ENCODE peak calls at places on chromosomes 2 and 18, in four cellular contexts. One of them, this sample, is unnamed.

GRCh38 chr18:27847412-27847811 is 329.5 kb downstream of the CDH2 start:
- DNase-seq in H1: no peak
- DNase-seq in HepG2: no peak
- DNase-seq in GM12878: no peak
- DNase-seq in this sample: no peak

GRCh38 chr2:149015926-149016563 is 22.5 kb upstream of the LYPD6B start:
- DNase-seq in H1: no peak
- DNase-seq in HepG2: no peak
- DNase-seq in GM12878: no peak
- DNase-seq in this sample: no peak

GRCh38 chr2:212940816-212941215 is 210.6 kb downstream of the IKZF2 start:
- DNase-seq in H1: peak
- DNase-seq in HepG2: no peak
- DNase-seq in GM12878: no peak
- DNase-seq in this sample: no peak

GRCh38 chr2:9424447-9425164 is 1.2 kb downstream of the CPSF3 start:
- DNase-seq in H1: no peak
- DNase-seq in HepG2: no peak
- DNase-seq in GM12878: no peak
- DNase-seq in this sample: no peak

GRCh38 chr2:39227628-39228412 is 15.9 kb downstream of the CDKL4 start:
- DNase-seq in H1: no peak
- DNase-seq in HepG2: peak
- DNase-seq in GM12878: peak
- DNase-seq in this sample: peak

GRCh38 chr2:237577956-237578870 is 11.8 kb downstream of the PRLH start:
- DNase-seq in H1: no peak
- DNase-seq in HepG2: no peak
- DNase-seq in GM12878: no peak
- DNase-seq in this sample: no peak

GRCh38 chr2:110743600-110743999 is 11.2 kb downstream of the ACOXL start:
- DNase-seq in H1: no peak
- DNase-seq in HepG2: no peak
- DNase-seq in GM12878: no peak
- DNase-seq in this sample: no peak

GRCh38 chr2:221203138-221203537 is 369.0 kb downstream of the EPHA4 start:
- DNase-seq in H1: no peak
- DNase-seq in HepG2: no peak
- DNase-seq in GM12878: peak
- DNase-seq in this sample: no peak

GRCh38 chr2:240569998-240570530 is 1.8 kb downstream of the RNPEPL1 start:
- DNase-seq in H1: no peak
- DNase-seq in HepG2: no peak
- DNase-seq in GM12878: no peak
- DNase-seq in this sample: no peak

DNA sequence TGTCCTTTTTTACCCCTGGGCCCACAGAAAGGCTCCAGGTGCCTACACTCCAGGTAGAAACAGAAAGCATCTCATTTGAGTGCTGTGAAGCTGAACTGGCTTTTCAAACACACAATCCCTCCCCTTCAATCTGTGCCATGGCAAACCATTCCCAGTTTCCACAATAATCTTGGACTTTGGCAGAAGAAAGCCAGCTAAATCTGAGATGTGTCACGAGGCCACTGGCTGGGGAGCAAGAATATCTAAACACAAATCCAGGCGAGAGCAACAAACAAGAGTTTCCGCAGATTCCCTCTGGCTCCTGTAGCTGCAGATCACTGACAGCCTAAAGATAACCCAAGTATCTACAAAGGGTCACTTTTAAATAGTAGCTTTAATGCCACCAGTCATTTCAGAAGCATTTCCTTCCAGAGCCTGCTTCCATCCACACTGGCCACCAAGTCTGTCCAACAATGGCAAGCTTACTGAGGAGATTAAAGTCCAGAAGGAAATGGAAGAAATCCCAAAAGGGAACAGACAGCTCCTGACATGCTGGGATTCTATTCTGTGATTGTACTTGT is 86.9 kb downstream of the ACVR1 start:
- DNase-seq in H1: no peak
- DNase-seq in HepG2: no peak
- DNase-seq in GM12878: no peak
- DNase-seq in this sample: peak
- TF ChIP-seq CEBPB in H1: no peak
- TF ChIP-seq CEBPB in HepG2: no peak
- TF ChIP-seq CEBPB in GM12878: no peak
- TF ChIP-seq CEBPB in this sample: no peak

GRCh38 chr2:17625446-17625845 is 85.0 kb downstream of the VSNL1 start:
- DNase-seq in H1: no peak
- DNase-seq in HepG2: no peak
- DNase-seq in GM12878: no peak
- DNase-seq in this sample: no peak
- TF ChIP-seq GABPA in H1: no peak
- TF ChIP-seq GABPA in HepG2: no peak
- TF ChIP-seq GABPA in GM12878: no peak
- TF ChIP-seq GABPA in this sample: no peak

DNA sequence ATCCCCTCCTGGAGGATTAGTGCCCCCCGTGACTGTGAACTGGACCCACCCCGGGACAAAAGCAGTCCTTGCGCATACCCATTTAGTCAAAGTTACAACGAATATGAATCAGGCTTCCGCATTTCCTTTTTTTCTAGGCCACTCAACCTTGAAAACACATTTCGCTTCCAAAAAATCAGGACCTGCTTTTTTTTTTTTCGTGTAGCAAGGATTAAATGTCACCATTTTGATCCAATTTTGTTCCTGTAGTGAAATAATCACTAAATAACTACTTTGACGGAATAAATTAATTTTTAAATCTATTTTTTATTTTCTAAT is 466 bp upstream of the FTCDNL1 start:
- DNase-seq in H1: no peak
- DNase-seq in HepG2: no peak
- DNase-seq in GM12878: no peak
- DNase-seq in this sample: no peak
- H3K4me3 ChIP-seq in H1: peak
- H3K4me3 ChIP-seq in HepG2: peak
- H3K4me3 ChIP-seq in GM12878: peak
- H3K4me3 ChIP-seq in this sample: peak

DNA sequence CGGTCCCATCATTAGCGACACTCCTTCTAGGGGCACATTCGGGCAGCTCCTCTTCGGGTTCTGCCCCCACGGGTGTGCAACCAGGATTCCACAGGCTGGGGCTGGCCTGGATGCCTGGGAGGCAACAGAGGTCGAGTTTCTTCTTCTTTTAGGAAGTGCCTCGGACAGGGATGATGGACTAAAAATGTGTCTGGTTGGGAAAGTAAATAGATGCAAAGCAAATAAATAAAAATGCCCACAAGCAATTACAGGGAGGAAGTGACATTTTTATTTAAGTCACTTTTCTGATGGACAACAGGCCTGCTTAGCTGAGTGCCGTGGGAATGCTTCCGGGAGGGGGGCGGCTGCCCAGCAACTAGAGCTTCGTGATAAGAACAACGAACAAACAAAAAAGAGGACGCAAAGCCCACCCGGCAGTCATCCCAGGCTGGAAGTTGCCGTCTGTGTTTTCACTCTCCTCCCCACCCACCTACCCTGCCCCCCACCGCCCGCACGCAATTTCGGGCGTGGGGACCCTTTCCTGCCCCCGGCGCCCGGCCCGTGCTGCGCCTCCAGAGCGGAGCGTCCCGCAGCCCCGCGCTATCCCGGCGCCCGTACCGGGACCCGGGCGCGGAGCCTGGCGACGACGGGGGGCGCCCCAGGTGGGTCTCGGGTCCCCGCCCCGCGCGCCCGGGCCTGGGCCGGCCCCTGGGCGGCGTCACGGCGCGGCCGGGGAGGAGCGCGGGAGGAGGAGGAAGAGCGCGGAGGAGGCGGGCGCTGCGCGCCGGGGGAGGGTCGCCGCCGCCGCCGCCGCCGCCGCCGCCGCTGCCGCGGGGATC is 412 bp upstream of the NCK2 start:
- DNase-seq in H1: no peak
- DNase-seq in HepG2: peak
- DNase-seq in GM12878: no peak
- DNase-seq in this sample: peak
- TF ChIP-seq CEBPB in H1: no peak
- TF ChIP-seq CEBPB in HepG2: no peak
- TF ChIP-seq CEBPB in GM12878: no peak
- TF ChIP-seq CEBPB in this sample: no peak

GRCh38 chr2:68992933-68993332 is 18.5 kb downstream of the GKN1 start:
- DNase-seq in H1: no peak
- DNase-seq in HepG2: no peak
- DNase-seq in GM12878: no peak
- DNase-seq in this sample: no peak
- TF ChIP-seq GABPA in H1: no peak
- TF ChIP-seq GABPA in HepG2: no peak
- TF ChIP-seq GABPA in GM12878: no peak
- TF ChIP-seq GABPA in this sample: no peak

GRCh38 chr18:43274526-43274925 is 2.8 kb downstream of the SYT4 start:
- DNase-seq in H1: no peak
- DNase-seq in HepG2: no peak
- DNase-seq in GM12878: no peak
- DNase-seq in this sample: no peak
- H3K4me3 ChIP-seq in H1: no peak
- H3K4me3 ChIP-seq in HepG2: no peak
- H3K4me3 ChIP-seq in GM12878: no peak
- H3K4me3 ChIP-seq in this sample: no peak

DNA sequence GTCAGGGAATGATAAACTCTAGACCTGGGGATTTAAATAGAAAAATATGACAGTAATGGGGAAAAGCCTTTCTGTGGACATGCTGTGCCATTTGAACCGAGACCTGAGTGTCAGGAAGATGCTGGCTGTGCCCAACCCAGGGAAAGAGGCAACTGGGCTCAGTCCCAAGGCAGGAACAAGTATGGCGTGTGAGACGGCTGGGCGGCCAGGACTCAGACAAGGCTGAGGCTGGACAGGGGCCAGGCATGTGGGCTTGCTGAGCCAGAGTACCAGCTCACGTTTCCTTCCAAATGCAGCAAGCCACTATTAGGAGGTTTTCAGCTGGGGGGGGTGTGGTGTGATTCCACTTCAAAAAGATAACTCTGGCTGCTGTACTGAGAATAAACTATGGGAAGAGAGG is 92.4 kb downstream of the INPP5D start:
- DNase-seq in H1: no peak
- DNase-seq in HepG2: no peak
- DNase-seq in GM12878: no peak
- DNase-seq in this sample: no peak
- TF ChIP-seq CEBPB in H1: no peak
- TF ChIP-seq CEBPB in HepG2: no peak
- TF ChIP-seq CEBPB in GM12878: no peak
- TF ChIP-seq CEBPB in this sample: no peak

GRCh38 chr2:150425121-150425559 is 62.3 kb downstream of the RND3 start:
- DNase-seq in H1: peak
- DNase-seq in HepG2: no peak
- DNase-seq in GM12878: no peak
- DNase-seq in this sample: no peak

GRCh38 chr2:150426724-150427123 is 60.7 kb downstream of the RND3 start:
- DNase-seq in H1: no peak
- DNase-seq in HepG2: no peak
- DNase-seq in GM12878: no peak
- DNase-seq in this sample: no peak

GRCh38 chr2:150426315-150426714 is 61.2 kb downstream of the RND3 start:
- DNase-seq in H1: no peak
- DNase-seq in HepG2: no peak
- DNase-seq in GM12878: no peak
- DNase-seq in this sample: no peak

GRCh38 chr2:150421252-150421651 is 66.2 kb downstream of the RND3 start:
- DNase-seq in H1: no peak
- DNase-seq in HepG2: no peak
- DNase-seq in GM12878: no peak
- DNase-seq in this sample: no peak

DNA sequence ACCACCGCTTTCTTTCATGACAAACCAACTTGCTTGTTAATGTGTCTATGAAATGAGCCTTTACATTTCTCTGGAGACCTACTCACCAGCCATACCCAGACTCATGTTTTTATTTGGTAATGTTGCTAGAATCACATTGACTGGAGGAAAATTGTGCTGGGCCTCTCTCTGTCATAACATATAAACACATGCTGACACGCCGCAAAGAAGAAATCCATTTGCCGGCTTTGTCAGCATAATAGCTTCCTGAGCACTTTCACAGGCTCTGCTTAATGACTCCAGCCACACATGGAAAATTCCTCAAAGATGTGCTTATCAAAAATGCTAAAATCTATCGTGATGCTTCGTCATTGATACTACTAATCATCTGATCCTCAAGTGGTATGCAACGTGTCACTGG is 63.1 kb downstream of the RND3 start:
- DNase-seq in H1: no peak
- DNase-seq in HepG2: no peak
- DNase-seq in GM12878: no peak
- DNase-seq in this sample: no peak
- TF ChIP-seq GABPA in H1: no peak
- TF ChIP-seq GABPA in HepG2: no peak
- TF ChIP-seq GABPA in GM12878: no peak
- TF ChIP-seq GABPA in this sample: no peak

GRCh38 chr18:3808985-3809780 is 359.2 kb downstream of the TGIF1 start:
- DNase-seq in H1: no peak
- DNase-seq in HepG2: no peak
- DNase-seq in GM12878: no peak
- DNase-seq in this sample: no peak
- H3K4me3 ChIP-seq in H1: no peak
- H3K4me3 ChIP-seq in HepG2: no peak
- H3K4me3 ChIP-seq in GM12878: no peak
- H3K4me3 ChIP-seq in this sample: no peak

This sample was measured in K562.